ENCODE peak calls at places on chromosomes 16 and 17, in eight cellular contexts. Q is endodermal cell, D is mammary epithelial cell, J is endothelial cell of umbilical vein, V is left ventricle myocardium inferior, Z is suprapubic skin, E is cardiac muscle cell, H is WERI-Rb-1. M is an unnamed sample. For H3K9me3, the result is how much of the 10 kb centered on the place peaks cover.

GRCh38 chr17:80252871-80253270 is 7.8 kb upstream of the RNF213 start:
- DNase-seq in V (peak), J (no peak), Z (no peak), D (peak), H (peak), Q (peak), E (peak), M (peak)

GRCh38 chr17:50268632-50269287 is 5.5 kb upstream of the TMEM92 start:
- DNase-seq in E (peak), Q (peak), H (no peak), J (peak), D (no peak), V (no peak), Z (no peak), M (no peak)

GRCh38 chr17:20896153-20896649 is 146.6 kb downstream of the USP22 start:
- DNase-seq in D (peak), Z (no peak), H (no peak), Q (no peak), E (peak), V (no peak), J (peak), M (no peak)

GRCh38 chr17:69539781-69540319 is 125.4 kb downstream of the MAP2K6 start:
- DNase-seq in D (peak), H (no peak), Q (no peak), E (peak), Z (no peak), J (peak), V (no peak), M (no peak)

GRCh38 chr17:1966274-1967086 is 58.7 kb downstream of the RTN4RL1 start:
- DNase-seq in D (no peak), J (no peak), Q (no peak), V (no peak), E (no peak), H (no peak), Z (no peak), M (no peak)

GRCh38 chr17:5562172-5562571 is 22.1 kb downstream of the NLRP1 start:
- DNase-seq in J (no peak), H (no peak), Q (no peak), V (no peak), D (no peak), E (no peak), Z (no peak), M (no peak)

GRCh38 chr17:7839890-7840260 is 5.9 kb downstream of the KDM6B start:
- DNase-seq in E (peak), J (no peak), Z (no peak), D (no peak), Q (peak), H (no peak), V (no peak), M (no peak)

GRCh38 chr17:76816590-76817135 is 51.5 kb upstream of the MGAT5B start:
- DNase-seq in J (peak), H (peak), D (peak), V (peak), Q (peak), Z (no peak), E (peak), M (no peak)

GRCh38 chr16:73232555-73233422 is 184.9 kb upstream of the ZFHX3 start:
- DNase-seq in Z (no peak), V (peak), J (no peak), H (no peak), Q (peak), E (peak), D (peak), M (no peak)

GRCh38 chr16:19861811-19862327 is 22.8 kb downstream of the GPRC5B start:
- DNase-seq in Q (peak), E (peak), Z (no peak), D (no peak), H (no peak), J (no peak), V (no peak), M (no peak)

GRCh38 chr16:11283820-11284248 is 2.7 kb upstream of the PRM1 start:
- DNase-seq in Q (no peak), D (no peak), V (no peak), E (peak), H (no peak), J (no peak), Z (no peak), M (no peak)

GRCh38 chr16:88540346-88540977 is 29.7 kb upstream of the ZC3H18 start:
- DNase-seq in Q (peak), E (no peak), V (no peak), H (no peak), J (no peak), Z (no peak), D (no peak), M (no peak)

GRCh38 chr16:86495357-86495701 is 15.0 kb upstream of the FOXF1 start:
- DNase-seq in J (no peak), E (no peak), H (no peak), Z (no peak), V (no peak), D (no peak), Q (no peak), M (no peak)

GRCh38 chr17:81651692-81652091 is 4.7 kb downstream of the PDE6G start:
- DNase-seq in V (no peak), Z (no peak), H (no peak), D (peak), J (no peak), E (peak), Q (peak), M (no peak)

GRCh38 chr17:39700148-39700987 is 504 bp downstream of the ERBB2 start:
- DNase-seq in V (no peak), Q (peak), H (no peak), J (peak), E (peak), D (peak), Z (no peak), M (peak)

GRCh38 chr16:48162839-48163410 is 7.1 kb upstream of the ABCC12 start:
- DNase-seq in J (no peak), D (no peak), E (no peak), Q (no peak), H (no peak), Z (peak), V (no peak), M (no peak)

GRCh38 chr16:89345663-89346150 is 128.2 kb downstream of the ZNF778 start:
- DNase-seq in H (peak), D (no peak), Q (no peak), Z (no peak), E (no peak), V (no peak), J (no peak), M (no peak)

GRCh38 chr16:1193825-1194581 is 31.1 kb downstream of the TPSG1 start:
- DNase-seq in H (no peak), Q (peak), J (no peak), E (no peak), D (no peak), V (no peak), Z (no peak), M (no peak)

GRCh38 chr17:44222112-44222869 is 2.8 kb upstream of the UBTF start:
- DNase-seq in Q (peak), J (peak), V (peak), H (peak), D (peak), E (peak), Z (peak), M (peak)

GRCh38 chr16:31213877-31214704 is at the start of gene TRIM72:
- DNase-seq in V (no peak), H (no peak), Z (no peak), J (no peak), D (no peak), Q (no peak), E (no peak), M (no peak)

GRCh38 chr16:82260212-82260795 is 90.3 kb upstream of the MPHOSPH6 start:
- DNase-seq in D (peak), J (no peak), H (peak), E (peak), V (no peak), Z (no peak), Q (no peak), M (no peak)

GRCh38 chr17:44464037-44464436 is 39.2 kb downstream of the GPATCH8 start:
- DNase-seq in E (peak), Q (no peak), H (no peak), V (no peak), Z (no peak), D (peak), J (no peak), M (no peak)

GRCh38 chr17:2963332-2964027 is 99.9 kb downstream of the OR1D5 start:
- DNase-seq in H (no peak), J (no peak), E (no peak), Z (peak), V (no peak), D (no peak), Q (peak), M (no peak)

GRCh38 chr17:68200689-68201424 is 47.0 kb upstream of the AMZ2 start:
- DNase-seq in Z (peak), J (peak), D (peak), V (peak), E (peak), Q (peak), H (peak), M (peak)

DNA sequence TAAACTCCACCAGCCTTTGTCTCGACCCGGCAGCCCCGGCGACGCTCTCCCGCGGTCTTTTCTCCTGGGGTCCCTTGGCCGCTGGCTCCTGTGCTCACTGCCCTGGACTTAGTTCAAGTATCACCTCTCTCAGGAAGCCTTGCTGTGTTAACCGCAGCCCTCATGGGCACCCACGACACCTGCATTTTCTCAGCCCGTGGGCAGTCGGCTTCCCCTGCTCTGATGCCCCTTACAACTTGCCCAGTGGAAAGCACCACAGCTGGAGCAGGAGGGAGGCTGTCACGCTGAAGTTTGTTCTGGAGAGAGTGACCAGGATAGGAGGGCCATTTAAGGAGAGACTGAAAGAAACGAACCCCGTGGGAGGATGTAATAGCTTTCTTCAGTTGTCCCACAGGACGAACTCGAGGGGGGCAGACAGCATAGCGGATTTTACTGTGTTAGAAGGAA is 412 bp downstream of the STXBP4 start:
- DNase-seq in Z (no peak), V (no peak), Q (no peak), E (peak), H (no peak), J (no peak), D (no peak), M (peak)
- TF ChIP-seq CTCF in Z (no peak), V (no peak), Q (no peak), E (no peak), H (no peak), J (no peak), D (no peak), M (no peak)

DNA sequence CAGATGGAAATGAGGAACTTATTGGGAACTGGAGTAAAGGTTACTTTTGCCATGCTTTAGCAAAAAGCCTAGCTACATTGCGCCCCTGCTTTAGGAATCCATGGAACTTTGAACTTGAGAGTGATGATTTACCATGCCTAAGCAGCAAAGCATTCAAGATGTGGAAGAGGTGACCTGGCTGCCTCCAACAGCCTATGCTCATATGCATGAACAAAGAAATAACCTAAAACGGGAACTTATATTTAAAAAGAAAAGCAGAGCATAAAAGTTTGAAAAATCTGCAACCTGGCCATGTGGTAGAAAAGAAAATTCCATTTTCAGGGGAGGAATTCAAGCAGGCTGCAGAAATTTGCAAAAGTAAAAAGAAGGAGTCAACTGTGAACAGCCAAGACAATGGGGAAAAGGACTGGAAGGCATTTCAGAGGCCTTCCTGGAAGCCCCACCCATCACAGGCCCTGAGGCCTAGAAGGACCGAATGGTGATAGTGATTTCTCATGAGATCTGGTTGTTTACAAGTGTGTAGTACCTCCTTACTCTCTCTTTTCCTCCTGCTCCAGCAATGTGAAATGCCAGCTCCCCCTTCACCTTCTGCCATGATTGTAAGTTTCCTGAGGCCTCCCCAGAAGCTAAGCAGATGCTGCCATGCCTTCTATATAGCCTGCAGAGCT is 48.7 kb downstream of the MRPS23 start:
- DNase-seq in V (no peak), H (no peak), E (no peak), D (no peak), Z (no peak), J (no peak), Q (peak), M (no peak)
- H3K9me3 ChIP-seq in V (under half), H (under half), E (under half), D (under half), Z (under half), J (under half), Q (under half), M (under half)

GRCh38 chr16:69567031-69567680 is 1.4 kb downstream of the NFAT5 start:
- DNase-seq in Z (no peak), Q (peak), D (peak), V (no peak), H (no peak), E (no peak), J (peak), M (no peak)
- TF ChIP-seq CTCF in Z (peak), Q (peak), D (no peak), V (peak), H (no peak), E (peak), J (no peak), M (peak)

DNA sequence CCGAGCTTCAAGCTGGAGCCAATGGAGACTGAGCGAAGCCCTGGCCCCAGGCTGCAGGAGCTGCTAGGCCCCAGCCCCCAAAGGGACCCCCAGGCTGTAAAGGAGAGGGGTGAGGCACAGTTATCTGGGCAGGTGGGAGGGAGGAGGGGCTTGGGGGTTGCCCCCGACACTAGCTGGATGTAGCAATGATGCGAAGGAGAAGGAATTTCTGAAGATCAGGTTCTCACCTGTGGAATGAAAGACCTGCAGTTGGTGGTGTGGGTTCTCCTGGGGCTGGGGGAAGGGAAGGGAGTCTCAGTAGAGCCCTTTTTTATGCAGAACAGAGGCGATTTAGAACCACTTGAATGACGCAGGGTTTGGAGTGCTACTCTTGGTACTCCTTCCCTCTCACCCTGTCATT is 1.8 kb downstream of the ZNF263 start:
- DNase-seq in H (no peak), J (no peak), Z (peak), V (no peak), D (no peak), E (no peak), Q (no peak), M (peak)
- H3K9me3 ChIP-seq in H (under half), J (under half), Z (under half), V (half or more), D (under half), E (under half), Q (under half), M (under half)

DNA sequence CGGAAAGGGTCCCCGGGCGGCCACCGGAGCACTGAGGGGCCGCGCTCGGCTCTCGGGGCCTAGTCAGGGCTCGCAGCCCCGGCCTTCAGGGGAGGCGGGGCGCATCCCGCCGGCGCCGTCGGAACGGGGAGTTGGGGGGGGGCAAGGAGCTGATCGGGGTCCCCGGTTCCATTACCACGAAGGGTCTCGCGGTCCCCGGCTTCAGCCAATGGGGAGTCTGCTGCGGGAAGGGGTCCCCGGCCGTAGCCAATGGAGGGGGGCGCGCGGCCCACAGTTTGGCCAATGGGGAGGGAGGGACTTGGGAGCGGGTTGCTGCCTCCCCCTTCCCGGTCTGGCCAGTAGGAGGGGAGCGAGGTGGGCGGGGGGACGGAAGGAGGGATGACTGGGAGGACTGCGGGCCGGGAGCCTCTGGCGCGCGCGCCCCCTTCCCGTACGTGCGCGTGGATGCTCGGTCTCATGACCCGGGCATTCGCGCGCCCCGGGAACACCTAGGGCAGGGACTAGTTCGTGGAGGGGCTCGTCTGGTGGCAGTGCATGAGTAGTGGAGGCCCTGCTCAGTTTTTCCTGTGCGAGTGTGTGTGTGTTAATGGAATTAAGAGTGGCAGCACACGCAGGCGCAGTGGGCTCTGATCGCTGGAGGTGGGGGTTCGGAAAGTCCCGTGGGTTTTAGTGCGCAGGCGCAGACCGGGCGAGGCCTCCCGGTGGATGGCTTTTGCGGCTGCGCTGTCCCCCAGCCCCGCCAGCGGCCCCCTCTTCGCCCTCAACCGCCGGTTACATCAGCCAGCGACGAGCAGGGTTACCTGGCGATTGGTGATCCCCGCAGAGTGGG is 1.1 kb downstream of the ATXN2L start:
- DNase-seq in H (peak), J (peak), Z (peak), D (peak), V (peak), E (peak), Q (peak), M (peak)
- TF ChIP-seq CTCF in H (no peak), J (no peak), Z (no peak), D (no peak), V (peak), E (no peak), Q (peak), M (peak)

GRCh38 chr16:27389272-27389961 is 12.6 kb upstream of the IL21R start:
- DNase-seq in H (no peak), V (no peak), Q (peak), D (no peak), E (no peak), J (no peak), Z (no peak), M (no peak)
- H3K9me3 ChIP-seq in H (under half), V (under half), Q (under half), D (under half), E (under half), J (under half), Z (under half), M (under half)

M was measured in tibial artery.